ENCODE peak calls at places on chromosomes 7 and 10, in five cellular contexts. M is GM23338, E is PC-3, B is GM23248, A is neural progenitor cell. F is an unnamed sample. For H3K4me1, the result is how much of the 10 kb centered on the place peaks cover.

GRCh38 chr10:114824396-114824795 is 2.8 kb downstream of the FHIP2A start:
- DNase-seq in M (no peak), E (no peak), B (peak), A (no peak), F (peak)

GRCh38 chr7:106887376-106887775 is 22.3 kb downstream of the PIK3CG start:
- DNase-seq in M (no peak), E (no peak), B (no peak), A (no peak), F (no peak)

GRCh38 chr10:52653510-52653909 is 119.1 kb downstream of the MBL2 start:
- DNase-seq in M (no peak), E (peak), B (peak), A (no peak), F (no peak)

GRCh38 chr10:68272833-68273232 is 40.9 kb upstream of the ATOH7 start:
- DNase-seq in M (no peak), E (no peak), B (no peak), A (no peak), F (no peak)

GRCh38 chr10:92419740-92420553 is 129.0 kb downstream of the MARCHF5 start:
- DNase-seq in M (peak), E (no peak), B (peak), A (peak), F (peak)

GRCh38 chr7:92404170-92404614 is 43.1 kb upstream of the GATAD1 start:
- DNase-seq in M (peak), E (no peak), B (no peak), A (peak), F (no peak)

GRCh38 chr10:28411648-28412047 is 108.8 kb upstream of the MPP7 start:
- DNase-seq in M (no peak), E (peak), B (peak), A (no peak), F (no peak)

GRCh38 chr10:72682626-72683025 is 9.3 kb upstream of the MCU start:
- DNase-seq in M (no peak), E (no peak), B (peak), A (no peak), F (no peak)

GRCh38 chr7:26156454-26157365 is 4.7 kb downstream of the NFE2L3 start:
- DNase-seq in M (no peak), E (peak), B (peak), A (no peak), F (peak)

GRCh38 chr7:55101359-55101758 is 82.5 kb downstream of the EGFR start:
- DNase-seq in M (no peak), E (no peak), B (no peak), A (no peak), F (no peak)

GRCh38 chr7:22604246-22604645 is 104.3 kb upstream of the STEAP1B start:
- DNase-seq in M (no peak), E (no peak), B (no peak), A (no peak), F (peak)

GRCh38 chr10:78178940-78179339 is 145.3 kb downstream of the RPS24 start:
- DNase-seq in M (peak), E (peak), B (peak), A (no peak), F (peak)

GRCh38 chr10:91627344-91628102 is 5.3 kb downstream of the PPP1R3C start:
- DNase-seq in M (no peak), E (no peak), B (peak), A (no peak), F (no peak)

GRCh38 chr10:119282446-119282845 is 75.1 kb downstream of the GRK5 start:
- DNase-seq in M (no peak), E (no peak), B (no peak), A (no peak), F (no peak)

GRCh38 chr10:13302821-13303555 is 3.1 kb upstream of the PHYH start:
- DNase-seq in M (no peak), E (no peak), B (no peak), A (no peak), F (no peak)

GRCh38 chr10:104080762-104081161 is 4.9 kb downstream of the COL17A1 start:
- DNase-seq in M (peak), E (peak), B (peak), A (peak), F (no peak)

GRCh38 chr7:3154881-3155494 is 111.3 kb upstream of the CARD11 start:
- DNase-seq in M (peak), E (peak), B (peak), A (peak), F (no peak)

GRCh38 chr7:92177362-92177761 is 1.6 kb downstream of the LRRD1 start:
- DNase-seq in M (no peak), E (peak), B (peak), A (no peak), F (peak)

GRCh38 chr7:100882769-100883526 is 6.6 kb downstream of the UFSP1 start:
- DNase-seq in M (no peak), E (no peak), B (no peak), A (no peak), F (no peak)

GRCh38 chr10:60718891-60719290 is 59.4 kb upstream of the CDK1 start:
- DNase-seq in M (no peak), E (peak), B (no peak), A (no peak), F (peak)

GRCh38 chr10:132058793-132059759 is 6.7 kb upstream of the JAKMIP3 start:
- DNase-seq in M (no peak), E (no peak), B (no peak), A (no peak), F (no peak)

GRCh38 chr10:124353091-124353815 is 65.5 kb downstream of the OAT start:
- DNase-seq in M (no peak), E (no peak), B (no peak), A (no peak), F (no peak)

GRCh38 chr10:21523557-21524008 is 1.9 kb downstream of the SKIDA1 start:
- DNase-seq in M (no peak), E (no peak), B (peak), A (peak), F (no peak)

GRCh38 chr7:2981103-2981480 is 62.6 kb downstream of the CARD11 start:
- DNase-seq in M (no peak), E (no peak), B (no peak), A (no peak), F (no peak)

GRCh38 chr10:111076191-111076681 is 593 bp upstream of the ADRA2A start:
- DNase-seq in M (peak), E (peak), B (peak), A (peak), F (peak)

GRCh38 chr10:111075577-111076185 is 1.1 kb upstream of the ADRA2A start:
- DNase-seq in M (no peak), E (no peak), B (no peak), A (no peak), F (no peak)

GRCh38 chr10:111077715-111078504 is 1.1 kb downstream of the ADRA2A start:
- DNase-seq in M (peak), E (no peak), B (peak), A (peak), F (no peak)

GRCh38 chr10:111078505-111079185 is 1.8 kb downstream of the ADRA2A start:
- DNase-seq in M (peak), E (no peak), B (peak), A (peak), F (no peak)

GRCh38 chr10:111076682-111077661 is at the start of gene ADRA2A:
- DNase-seq in M (peak), E (peak), B (peak), A (peak), F (peak)
- TF ChIP-seq EZH2 in M (peak), E (peak), B (no peak), A (peak), F (peak)

DNA sequence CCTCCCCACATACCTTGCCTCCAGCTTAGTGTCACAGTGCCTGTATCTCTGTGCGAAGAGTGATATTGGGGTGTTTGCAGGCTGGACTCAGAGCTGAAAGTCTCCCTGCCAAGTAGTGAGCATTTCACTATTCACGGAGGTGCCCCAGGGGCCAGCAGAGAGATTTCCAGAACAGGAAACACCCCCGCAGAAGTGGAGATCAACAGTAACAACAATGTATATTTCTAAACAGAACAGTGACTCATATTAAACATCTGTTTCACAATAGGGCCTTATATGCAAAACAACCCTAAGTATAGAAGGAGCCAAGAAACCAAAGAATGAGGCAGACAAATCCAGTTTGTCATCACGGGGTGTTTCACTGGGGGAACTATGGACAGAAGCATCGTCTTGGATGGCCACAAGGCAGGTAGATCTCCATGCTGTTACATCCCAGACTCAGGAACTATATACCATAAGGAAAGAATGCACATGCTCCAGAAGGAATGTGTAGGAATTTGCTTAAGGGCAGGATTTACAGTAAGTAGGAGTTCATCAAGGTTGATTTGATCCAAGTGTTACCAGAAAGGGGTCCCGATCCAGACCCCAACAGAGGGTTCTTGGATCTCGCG is 29.3 kb upstream of the CCL24 start:
- DNase-seq in M (no peak), E (peak), B (peak), A (no peak), F (peak)
- H3K4me1 ChIP-seq in M (under half), E (under half), B (under half), A (under half), F (under half)

GRCh38 chr7:157005456-157006204 is 4.8 kb downstream of the MNX1 start:
- DNase-seq in M (peak), E (no peak), B (peak), A (peak), F (no peak)
- TF ChIP-seq EZH2 in M (peak), E (no peak), B (peak), A (peak), F (peak)

DNA sequence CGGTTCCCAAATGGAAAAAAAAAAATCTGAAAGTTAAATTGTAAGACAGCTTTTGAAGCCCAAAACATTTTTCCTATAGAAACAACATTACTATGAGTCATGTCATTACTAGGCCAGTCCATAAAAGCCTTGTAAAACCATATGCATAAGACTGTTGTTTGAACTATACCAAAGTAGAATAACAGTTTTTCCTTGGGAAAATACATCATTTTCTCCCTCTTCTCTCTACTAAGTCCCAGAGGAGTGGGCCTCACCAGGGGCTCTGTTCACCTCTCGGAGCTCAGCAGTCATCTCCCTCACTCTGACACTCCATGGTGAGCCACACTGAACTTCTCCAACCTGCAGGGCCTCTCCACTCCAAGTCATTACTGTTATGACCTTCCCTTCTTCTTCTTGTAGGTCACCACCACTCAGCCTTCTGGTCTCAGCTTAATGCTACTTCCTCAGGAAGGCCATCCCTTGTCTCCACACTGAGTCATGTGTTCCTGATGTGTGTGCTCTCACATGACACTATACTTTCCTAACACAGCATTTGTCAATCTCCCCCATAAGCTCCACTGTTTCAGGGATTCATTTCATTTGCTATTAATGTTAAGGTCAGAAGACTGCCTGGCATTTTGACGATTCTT is 32.5 kb downstream of the ZNF438 start:
- DNase-seq in M (no peak), E (peak), B (peak), A (no peak), F (no peak)
- H3K4me1 ChIP-seq in M (under half), E (under half), B (under half), A (under half), F (under half)

GRCh38 chr7:4959881-4960280 is 894 bp upstream of the MMD2 start:
- DNase-seq in M (no peak), E (no peak), B (no peak), A (no peak), F (no peak)

GRCh38 chr7:4957847-4958476 is 1.0 kb downstream of the MMD2 start:
- DNase-seq in M (no peak), E (no peak), B (no peak), A (no peak), F (no peak)

GRCh38 chr7:4959356-4959755 is 369 bp upstream of the MMD2 start:
- DNase-seq in M (peak), E (no peak), B (no peak), A (no peak), F (no peak)

GRCh38 chr7:4960363-4960762 is 1.4 kb upstream of the MMD2 start:
- DNase-seq in M (no peak), E (no peak), B (no peak), A (no peak), F (no peak)

GRCh38 chr7:4958477-4959301 is at the start of gene MMD2:
- DNase-seq in M (peak), E (no peak), B (no peak), A (peak), F (no peak)
- TF ChIP-seq EZH2 in M (no peak), E (no peak), B (peak), A (peak), F (peak)

GRCh38 chr7:45328397-45329080 is 170.9 kb downstream of the RAMP3 start:
- DNase-seq in M (no peak), E (no peak), B (no peak), A (no peak), F (peak)
- H3K4me1 ChIP-seq in M (under half), E (under half), B (under half), A (under half), F (under half)

GRCh38 chr10:133326745-133327650 is 9.7 kb downstream of the CALY start:
- DNase-seq in M (no peak), E (peak), B (peak), A (no peak), F (peak)
- TF ChIP-seq EZH2 in M (no peak), E (no peak), B (no peak), A (no peak), F (no peak)

DNA sequence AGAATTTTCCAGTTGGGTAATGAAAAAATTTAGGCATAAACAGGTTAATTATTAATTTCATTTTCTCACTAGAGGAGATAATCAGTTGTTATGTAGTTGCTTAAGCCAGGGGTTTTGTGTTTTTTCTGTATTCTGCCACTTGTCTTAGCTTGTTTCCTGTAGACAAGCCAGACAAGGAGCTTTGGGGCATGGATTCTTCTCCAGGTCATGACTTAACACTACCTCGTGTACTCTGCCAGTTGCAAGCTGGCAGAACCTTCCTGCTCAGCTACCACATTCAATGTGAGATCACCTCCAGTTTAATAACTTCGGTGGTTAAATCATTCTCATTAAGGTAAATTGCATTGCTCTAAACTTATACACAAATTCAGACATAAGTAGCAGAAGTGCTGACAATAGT is 1.8 kb downstream of the CCM2 start:
- DNase-seq in M (no peak), E (no peak), B (no peak), A (no peak), F (no peak)
- H3K4me1 ChIP-seq in M (under half), E (under half), B (under half), A (under half), F (under half)

GRCh38 chr7:24573554-24574338 is 494 bp downstream of the PALS2 start:
- DNase-seq in M (peak), E (peak), B (peak), A (peak), F (peak)

GRCh38 chr7:24573008-24573553 is at the start of gene PALS2:
- DNase-seq in M (peak), E (peak), B (peak), A (peak), F (peak)

GRCh38 chr7:24570983-24571382 is 2.3 kb upstream of the PALS2 start:
- DNase-seq in M (no peak), E (no peak), B (no peak), A (no peak), F (no peak)

GRCh38 chr7:24572014-24572413 is 1.2 kb upstream of the PALS2 start:
- DNase-seq in M (no peak), E (no peak), B (peak), A (no peak), F (no peak)

GRCh38 chr7:24572421-24573007 is 738 bp upstream of the PALS2 start:
- DNase-seq in M (peak), E (peak), B (peak), A (no peak), F (peak)
- TF ChIP-seq EZH2 in M (no peak), E (no peak), B (no peak), A (no peak), F (no peak)